ENCODE peak calls at places on chromosomes 2 and 18, in seven cellular contexts. One of them, this sample, is unnamed.

GRCh38 chr2:128445533-128445900 is 126.8 kb upstream of the HS6ST1 start:
- DNase-seq in NCI-H748 treated with DMSO at 0.1 percent for 48 hours: no peak
- DNase-seq in activated CD8-positive, alpha-beta T cell treated with anti-CD3 and anti-CD28 coated beads for 36 hours: no peak
- DNase-seq in neural crest cell: no peak
- DNase-seq in stimulated activated CD4-positive, alpha-beta T cell treated with anti-CD3 and anti-CD28 coated beads, TNF-alpha, amount 100 ng/mL, for 1 hour: no peak
- DNase-seq in NCI-H1417: no peak
- DNase-seq in Calu3: no peak
- DNase-seq in this sample: no peak

GRCh38 chr18:48263913-48264506 is 145.2 kb downstream of the ZBTB7C start:
- DNase-seq in NCI-H748 treated with DMSO at 0.1 percent for 48 hours: no peak
- DNase-seq in activated CD8-positive, alpha-beta T cell treated with anti-CD3 and anti-CD28 coated beads for 36 hours: no peak
- DNase-seq in neural crest cell: no peak
- DNase-seq in stimulated activated CD4-positive, alpha-beta T cell treated with anti-CD3 and anti-CD28 coated beads, TNF-alpha, amount 100 ng/mL, for 1 hour: no peak
- DNase-seq in NCI-H1417: peak; percentile 64
- DNase-seq in Calu3: no peak
- DNase-seq in this sample: peak; percentile 34

GRCh38 chr2:32284321-32284720 is 6.6 kb downstream of the YIPF4 start:
- DNase-seq in NCI-H748 treated with DMSO at 0.1 percent for 48 hours: no peak
- DNase-seq in activated CD8-positive, alpha-beta T cell treated with anti-CD3 and anti-CD28 coated beads for 36 hours: no peak
- DNase-seq in neural crest cell: no peak
- DNase-seq in stimulated activated CD4-positive, alpha-beta T cell treated with anti-CD3 and anti-CD28 coated beads, TNF-alpha, amount 100 ng/mL, for 1 hour: no peak
- DNase-seq in NCI-H1417: no peak
- DNase-seq in Calu3: no peak
- DNase-seq in this sample: no peak

GRCh38 chr2:176139170-176139611 is 9.7 kb downstream of the HOXD8 start:
- DNase-seq in NCI-H748 treated with DMSO at 0.1 percent for 48 hours: no peak
- DNase-seq in activated CD8-positive, alpha-beta T cell treated with anti-CD3 and anti-CD28 coated beads for 36 hours: no peak
- DNase-seq in neural crest cell: no peak
- DNase-seq in stimulated activated CD4-positive, alpha-beta T cell treated with anti-CD3 and anti-CD28 coated beads, TNF-alpha, amount 100 ng/mL, for 1 hour: no peak
- DNase-seq in NCI-H1417: no peak
- DNase-seq in Calu3: no peak
- DNase-seq in this sample: no peak

GRCh38 chr2:110206056-110206455 is 1.2 kb upstream of the NPHP1 start:
- DNase-seq in NCI-H748 treated with DMSO at 0.1 percent for 48 hours: no peak
- DNase-seq in activated CD8-positive, alpha-beta T cell treated with anti-CD3 and anti-CD28 coated beads for 36 hours: no peak
- DNase-seq in neural crest cell: no peak
- DNase-seq in stimulated activated CD4-positive, alpha-beta T cell treated with anti-CD3 and anti-CD28 coated beads, TNF-alpha, amount 100 ng/mL, for 1 hour: no peak
- DNase-seq in NCI-H1417: no peak
- DNase-seq in Calu3: no peak
- DNase-seq in this sample: no peak

GRCh38 chr18:1094408-1094807 is 189.7 kb downstream of the ADCYAP1 start:
- DNase-seq in NCI-H748 treated with DMSO at 0.1 percent for 48 hours: no peak
- DNase-seq in activated CD8-positive, alpha-beta T cell treated with anti-CD3 and anti-CD28 coated beads for 36 hours: no peak
- DNase-seq in neural crest cell: no peak
- DNase-seq in stimulated activated CD4-positive, alpha-beta T cell treated with anti-CD3 and anti-CD28 coated beads, TNF-alpha, amount 100 ng/mL, for 1 hour: no peak
- DNase-seq in NCI-H1417: no peak
- DNase-seq in Calu3: no peak
- DNase-seq in this sample: no peak

GRCh38 chr2:179622122-179622521 is 239.3 kb downstream of the ZNF385B start:
- DNase-seq in NCI-H748 treated with DMSO at 0.1 percent for 48 hours: no peak
- DNase-seq in activated CD8-positive, alpha-beta T cell treated with anti-CD3 and anti-CD28 coated beads for 36 hours: no peak
- DNase-seq in neural crest cell: no peak
- DNase-seq in stimulated activated CD4-positive, alpha-beta T cell treated with anti-CD3 and anti-CD28 coated beads, TNF-alpha, amount 100 ng/mL, for 1 hour: no peak
- DNase-seq in NCI-H1417: no peak
- DNase-seq in Calu3: no peak
- DNase-seq in this sample: no peak

GRCh38 chr2:10414000-10414451 is 34.1 kb downstream of the ODC1 start:
- DNase-seq in NCI-H748 treated with DMSO at 0.1 percent for 48 hours: no peak
- DNase-seq in activated CD8-positive, alpha-beta T cell treated with anti-CD3 and anti-CD28 coated beads for 36 hours: peak; percentile 27
- DNase-seq in neural crest cell: no peak
- DNase-seq in stimulated activated CD4-positive, alpha-beta T cell treated with anti-CD3 and anti-CD28 coated beads, TNF-alpha, amount 100 ng/mL, for 1 hour: no peak
- DNase-seq in NCI-H1417: peak; percentile 75
- DNase-seq in Calu3: peak; percentile 77
- DNase-seq in this sample: no peak

GRCh38 chr2:197708331-197708730 is 3.2 kb downstream of the MARS2 start:
- DNase-seq in NCI-H748 treated with DMSO at 0.1 percent for 48 hours: no peak
- DNase-seq in activated CD8-positive, alpha-beta T cell treated with anti-CD3 and anti-CD28 coated beads for 36 hours: no peak
- DNase-seq in neural crest cell: no peak
- DNase-seq in stimulated activated CD4-positive, alpha-beta T cell treated with anti-CD3 and anti-CD28 coated beads, TNF-alpha, amount 100 ng/mL, for 1 hour: no peak
- DNase-seq in NCI-H1417: no peak
- DNase-seq in Calu3: no peak
- DNase-seq in this sample: no peak

GRCh38 chr2:233473386-233473791 is 93.2 kb downstream of the USP40 start:
- DNase-seq in NCI-H748 treated with DMSO at 0.1 percent for 48 hours: no peak
- DNase-seq in activated CD8-positive, alpha-beta T cell treated with anti-CD3 and anti-CD28 coated beads for 36 hours: no peak
- DNase-seq in neural crest cell: no peak
- DNase-seq in stimulated activated CD4-positive, alpha-beta T cell treated with anti-CD3 and anti-CD28 coated beads, TNF-alpha, amount 100 ng/mL, for 1 hour: no peak
- DNase-seq in NCI-H1417: no peak
- DNase-seq in Calu3: no peak
- DNase-seq in this sample: no peak

GRCh38 chr18:7002107-7002506 is 115.5 kb downstream of the LAMA1 start:
- DNase-seq in NCI-H748 treated with DMSO at 0.1 percent for 48 hours: peak; percentile 24
- DNase-seq in activated CD8-positive, alpha-beta T cell treated with anti-CD3 and anti-CD28 coated beads for 36 hours: no peak
- DNase-seq in neural crest cell: no peak
- DNase-seq in stimulated activated CD4-positive, alpha-beta T cell treated with anti-CD3 and anti-CD28 coated beads, TNF-alpha, amount 100 ng/mL, for 1 hour: no peak
- DNase-seq in NCI-H1417: no peak
- DNase-seq in Calu3: no peak
- DNase-seq in this sample: no peak

GRCh38 chr2:238421695-238422035 is 5.1 kb upstream of the ASB1 start:
- DNase-seq in NCI-H748 treated with DMSO at 0.1 percent for 48 hours: no peak
- DNase-seq in activated CD8-positive, alpha-beta T cell treated with anti-CD3 and anti-CD28 coated beads for 36 hours: no peak
- DNase-seq in neural crest cell: no peak
- DNase-seq in stimulated activated CD4-positive, alpha-beta T cell treated with anti-CD3 and anti-CD28 coated beads, TNF-alpha, amount 100 ng/mL, for 1 hour: no peak
- DNase-seq in NCI-H1417: no peak
- DNase-seq in Calu3: no peak
- DNase-seq in this sample: no peak

GRCh38 chr2:151334082-151334815 is 23.1 kb upstream of the TNFAIP6 start:
- DNase-seq in NCI-H748 treated with DMSO at 0.1 percent for 48 hours: no peak
- DNase-seq in activated CD8-positive, alpha-beta T cell treated with anti-CD3 and anti-CD28 coated beads for 36 hours: no peak
- DNase-seq in neural crest cell: no peak
- DNase-seq in stimulated activated CD4-positive, alpha-beta T cell treated with anti-CD3 and anti-CD28 coated beads, TNF-alpha, amount 100 ng/mL, for 1 hour: no peak
- DNase-seq in NCI-H1417: peak; percentile 3
- DNase-seq in Calu3: peak; percentile 15
- DNase-seq in this sample: no peak

GRCh38 chr2:72130671-72131360 is 16.8 kb downstream of the CYP26B1 start:
- DNase-seq in NCI-H748 treated with DMSO at 0.1 percent for 48 hours: no peak
- DNase-seq in activated CD8-positive, alpha-beta T cell treated with anti-CD3 and anti-CD28 coated beads for 36 hours: no peak
- DNase-seq in neural crest cell: no peak
- DNase-seq in stimulated activated CD4-positive, alpha-beta T cell treated with anti-CD3 and anti-CD28 coated beads, TNF-alpha, amount 100 ng/mL, for 1 hour: no peak
- DNase-seq in NCI-H1417: no peak
- DNase-seq in Calu3: no peak
- DNase-seq in this sample: no peak

GRCh38 chr2:174412256-174412655 is 16.7 kb downstream of the SCRN3 start:
- DNase-seq in NCI-H748 treated with DMSO at 0.1 percent for 48 hours: no peak
- DNase-seq in activated CD8-positive, alpha-beta T cell treated with anti-CD3 and anti-CD28 coated beads for 36 hours: no peak
- DNase-seq in neural crest cell: no peak
- DNase-seq in stimulated activated CD4-positive, alpha-beta T cell treated with anti-CD3 and anti-CD28 coated beads, TNF-alpha, amount 100 ng/mL, for 1 hour: no peak
- DNase-seq in NCI-H1417: no peak
- DNase-seq in Calu3: no peak
- DNase-seq in this sample: no peak

GRCh38 chr18:25827961-25828561 is 262.4 kb downstream of the SS18 start:
- DNase-seq in NCI-H748 treated with DMSO at 0.1 percent for 48 hours: no peak
- DNase-seq in activated CD8-positive, alpha-beta T cell treated with anti-CD3 and anti-CD28 coated beads for 36 hours: no peak
- DNase-seq in neural crest cell: no peak
- DNase-seq in stimulated activated CD4-positive, alpha-beta T cell treated with anti-CD3 and anti-CD28 coated beads, TNF-alpha, amount 100 ng/mL, for 1 hour: no peak
- DNase-seq in NCI-H1417: peak; percentile 51
- DNase-seq in Calu3: no peak
- DNase-seq in this sample: no peak

GRCh38 chr2:74507926-74508520 is 528 bp upstream of the PCGF1 start:
- DNase-seq in NCI-H748 treated with DMSO at 0.1 percent for 48 hours: peak; percentile 18
- DNase-seq in activated CD8-positive, alpha-beta T cell treated with anti-CD3 and anti-CD28 coated beads for 36 hours: peak; percentile 54
- DNase-seq in neural crest cell: no peak
- DNase-seq in stimulated activated CD4-positive, alpha-beta T cell treated with anti-CD3 and anti-CD28 coated beads, TNF-alpha, amount 100 ng/mL, for 1 hour: no peak
- DNase-seq in NCI-H1417: peak; percentile 94
- DNase-seq in Calu3: peak; percentile 41
- DNase-seq in this sample: peak; percentile 55

GRCh38 chr2:236964291-236964690 is 121.4 kb upstream of the COPS8 start:
- DNase-seq in NCI-H748 treated with DMSO at 0.1 percent for 48 hours: no peak
- DNase-seq in activated CD8-positive, alpha-beta T cell treated with anti-CD3 and anti-CD28 coated beads for 36 hours: no peak
- DNase-seq in neural crest cell: no peak
- DNase-seq in stimulated activated CD4-positive, alpha-beta T cell treated with anti-CD3 and anti-CD28 coated beads, TNF-alpha, amount 100 ng/mL, for 1 hour: no peak
- DNase-seq in NCI-H1417: no peak
- DNase-seq in Calu3: no peak
- DNase-seq in this sample: no peak

GRCh38 chr18:26763745-26764144 is 101.8 kb downstream of the AQP4 start:
- DNase-seq in NCI-H748 treated with DMSO at 0.1 percent for 48 hours: no peak
- DNase-seq in activated CD8-positive, alpha-beta T cell treated with anti-CD3 and anti-CD28 coated beads for 36 hours: no peak
- DNase-seq in neural crest cell: no peak
- DNase-seq in stimulated activated CD4-positive, alpha-beta T cell treated with anti-CD3 and anti-CD28 coated beads, TNF-alpha, amount 100 ng/mL, for 1 hour: no peak
- DNase-seq in NCI-H1417: no peak
- DNase-seq in Calu3: no peak
- DNase-seq in this sample: no peak

GRCh38 chr2:65991332-65991731 is 443.6 kb upstream of the MEIS1 start:
- DNase-seq in NCI-H748 treated with DMSO at 0.1 percent for 48 hours: peak; percentile 12
- DNase-seq in activated CD8-positive, alpha-beta T cell treated with anti-CD3 and anti-CD28 coated beads for 36 hours: no peak
- DNase-seq in neural crest cell: no peak
- DNase-seq in stimulated activated CD4-positive, alpha-beta T cell treated with anti-CD3 and anti-CD28 coated beads, TNF-alpha, amount 100 ng/mL, for 1 hour: no peak
- DNase-seq in NCI-H1417: peak; percentile 63
- DNase-seq in Calu3: no peak
- DNase-seq in this sample: no peak

GRCh38 chr18:2715990-2716389 is 60.5 kb downstream of the SMCHD1 start:
- DNase-seq in NCI-H748 treated with DMSO at 0.1 percent for 48 hours: no peak
- DNase-seq in activated CD8-positive, alpha-beta T cell treated with anti-CD3 and anti-CD28 coated beads for 36 hours: no peak
- DNase-seq in neural crest cell: no peak
- DNase-seq in stimulated activated CD4-positive, alpha-beta T cell treated with anti-CD3 and anti-CD28 coated beads, TNF-alpha, amount 100 ng/mL, for 1 hour: no peak
- DNase-seq in NCI-H1417: no peak
- DNase-seq in Calu3: no peak
- DNase-seq in this sample: no peak

GRCh38 chr2:240560084-240560479 is at the start of gene DUSP28:
- DNase-seq in NCI-H748 treated with DMSO at 0.1 percent for 48 hours: peak; percentile 69
- DNase-seq in activated CD8-positive, alpha-beta T cell treated with anti-CD3 and anti-CD28 coated beads for 36 hours: peak; percentile 93
- DNase-seq in neural crest cell: peak; percentile 69
- DNase-seq in stimulated activated CD4-positive, alpha-beta T cell treated with anti-CD3 and anti-CD28 coated beads, TNF-alpha, amount 100 ng/mL, for 1 hour: peak; percentile 70
- DNase-seq in NCI-H1417: peak; percentile 90
- DNase-seq in Calu3: peak; percentile 94
- DNase-seq in this sample: peak; percentile 74

GRCh38 chr2:1591978-1592907 is 152.1 kb downstream of the PXDN start:
- DNase-seq in NCI-H748 treated with DMSO at 0.1 percent for 48 hours: no peak
- DNase-seq in activated CD8-positive, alpha-beta T cell treated with anti-CD3 and anti-CD28 coated beads for 36 hours: no peak
- DNase-seq in neural crest cell: peak; percentile 59
- DNase-seq in stimulated activated CD4-positive, alpha-beta T cell treated with anti-CD3 and anti-CD28 coated beads, TNF-alpha, amount 100 ng/mL, for 1 hour: no peak
- DNase-seq in NCI-H1417: no peak
- DNase-seq in Calu3: no peak
- DNase-seq in this sample: no peak

GRCh38 chr2:180990337-180990736 is 9.9 kb downstream of the UBE2E3 start:
- DNase-seq in NCI-H748 treated with DMSO at 0.1 percent for 48 hours: no peak
- DNase-seq in activated CD8-positive, alpha-beta T cell treated with anti-CD3 and anti-CD28 coated beads for 36 hours: no peak
- DNase-seq in neural crest cell: no peak
- DNase-seq in stimulated activated CD4-positive, alpha-beta T cell treated with anti-CD3 and anti-CD28 coated beads, TNF-alpha, amount 100 ng/mL, for 1 hour: no peak
- DNase-seq in NCI-H1417: no peak
- DNase-seq in Calu3: no peak
- DNase-seq in this sample: peak; percentile 68

GRCh38 chr2:165277860-165278656 is 38.8 kb downstream of the SCN2A start:
- DNase-seq in NCI-H748 treated with DMSO at 0.1 percent for 48 hours: no peak
- DNase-seq in activated CD8-positive, alpha-beta T cell treated with anti-CD3 and anti-CD28 coated beads for 36 hours: peak; percentile 30
- DNase-seq in neural crest cell: no peak
- DNase-seq in stimulated activated CD4-positive, alpha-beta T cell treated with anti-CD3 and anti-CD28 coated beads, TNF-alpha, amount 100 ng/mL, for 1 hour: no peak
- DNase-seq in NCI-H1417: no peak
- DNase-seq in Calu3: no peak
- DNase-seq in this sample: no peak

GRCh38 chr2:216807861-216808272 is 52.0 kb downstream of the TNP1 start:
- DNase-seq in NCI-H748 treated with DMSO at 0.1 percent for 48 hours: no peak
- DNase-seq in activated CD8-positive, alpha-beta T cell treated with anti-CD3 and anti-CD28 coated beads for 36 hours: no peak
- DNase-seq in neural crest cell: no peak
- DNase-seq in stimulated activated CD4-positive, alpha-beta T cell treated with anti-CD3 and anti-CD28 coated beads, TNF-alpha, amount 100 ng/mL, for 1 hour: no peak
- DNase-seq in NCI-H1417: no peak
- DNase-seq in Calu3: no peak
- DNase-seq in this sample: no peak

GRCh38 chr18:8662574-8663255 is 42.6 kb upstream of the MTCL1 start:
- DNase-seq in NCI-H748 treated with DMSO at 0.1 percent for 48 hours: peak; percentile 90
- DNase-seq in activated CD8-positive, alpha-beta T cell treated with anti-CD3 and anti-CD28 coated beads for 36 hours: no peak
- DNase-seq in neural crest cell: no peak
- DNase-seq in stimulated activated CD4-positive, alpha-beta T cell treated with anti-CD3 and anti-CD28 coated beads, TNF-alpha, amount 100 ng/mL, for 1 hour: no peak
- DNase-seq in NCI-H1417: peak; percentile 99
- DNase-seq in Calu3: no peak
- DNase-seq in this sample: no peak

GRCh38 chr2:62344472-62344871 is 148.6 kb downstream of the B3GNT2 start:
- DNase-seq in NCI-H748 treated with DMSO at 0.1 percent for 48 hours: no peak
- DNase-seq in activated CD8-positive, alpha-beta T cell treated with anti-CD3 and anti-CD28 coated beads for 36 hours: no peak
- DNase-seq in neural crest cell: no peak
- DNase-seq in stimulated activated CD4-positive, alpha-beta T cell treated with anti-CD3 and anti-CD28 coated beads, TNF-alpha, amount 100 ng/mL, for 1 hour: no peak
- DNase-seq in NCI-H1417: no peak
- DNase-seq in Calu3: peak; percentile 36
- DNase-seq in this sample: no peak

GRCh38 chr18:33820517-33821368 is 242.7 kb downstream of the ASXL3 start:
- DNase-seq in NCI-H748 treated with DMSO at 0.1 percent for 48 hours: no peak
- DNase-seq in activated CD8-positive, alpha-beta T cell treated with anti-CD3 and anti-CD28 coated beads for 36 hours: no peak
- DNase-seq in neural crest cell: peak; percentile 38
- DNase-seq in stimulated activated CD4-positive, alpha-beta T cell treated with anti-CD3 and anti-CD28 coated beads, TNF-alpha, amount 100 ng/mL, for 1 hour: no peak
- DNase-seq in NCI-H1417: no peak
- DNase-seq in Calu3: no peak
- DNase-seq in this sample: peak; percentile 6

GRCh38 chr18:27843783-27844415 is 333.0 kb downstream of the CDH2 start:
- DNase-seq in NCI-H748 treated with DMSO at 0.1 percent for 48 hours: no peak
- DNase-seq in activated CD8-positive, alpha-beta T cell treated with anti-CD3 and anti-CD28 coated beads for 36 hours: no peak
- DNase-seq in neural crest cell: no peak
- DNase-seq in stimulated activated CD4-positive, alpha-beta T cell treated with anti-CD3 and anti-CD28 coated beads, TNF-alpha, amount 100 ng/mL, for 1 hour: no peak
- DNase-seq in NCI-H1417: no peak
- DNase-seq in Calu3: peak; percentile 21
- DNase-seq in this sample: no peak

GRCh38 chr2:172472441-172473051 is 45.2 kb downstream of the ITGA6 start:
- DNase-seq in NCI-H748 treated with DMSO at 0.1 percent for 48 hours: no peak
- DNase-seq in activated CD8-positive, alpha-beta T cell treated with anti-CD3 and anti-CD28 coated beads for 36 hours: peak; percentile 54
- DNase-seq in neural crest cell: no peak
- DNase-seq in stimulated activated CD4-positive, alpha-beta T cell treated with anti-CD3 and anti-CD28 coated beads, TNF-alpha, amount 100 ng/mL, for 1 hour: no peak
- DNase-seq in NCI-H1417: peak; percentile 0
- DNase-seq in Calu3: no peak
- DNase-seq in this sample: peak; percentile 65

GRCh38 chr2:159677654-159678053 is 34.7 kb upstream of the MARCHF7 start:
- DNase-seq in NCI-H748 treated with DMSO at 0.1 percent for 48 hours: no peak
- DNase-seq in activated CD8-positive, alpha-beta T cell treated with anti-CD3 and anti-CD28 coated beads for 36 hours: no peak
- DNase-seq in neural crest cell: no peak
- DNase-seq in stimulated activated CD4-positive, alpha-beta T cell treated with anti-CD3 and anti-CD28 coated beads, TNF-alpha, amount 100 ng/mL, for 1 hour: no peak
- DNase-seq in NCI-H1417: peak; percentile 0
- DNase-seq in Calu3: no peak
- DNase-seq in this sample: no peak